ENCODE peak calls at places on chromosome 21, in ten cellular contexts. A, J, I, K, L, Z, U, M, S and W are unnamed samples.
A peak's percentile ranks its signal among the peaks of the same experiment; 100 is the strongest.

GRCh38 chr21:34198232-34199120 is 125.1 kb downstream of the MRPS6 start:
- DNase-seq in A (no peak), J (no peak), S (no peak), I (no peak), Z (no peak), K (peak; percentile 68), U (no peak), M (no peak), L (no peak), W (no peak)

GRCh38 chr21:39556176-39556575 is 56.6 kb upstream of the B3GALT5 start:
- DNase-seq in M (no peak), U (no peak), K (no peak), S (no peak), A (no peak), I (no peak), Z (peak; percentile 86), J (no peak), L (peak; percentile 90), W (no peak)

GRCh38 chr21:40128891-40129290 is 261.7 kb downstream of the PCP4 start:
- DNase-seq in Z (no peak), K (no peak), U (no peak), S (no peak), J (no peak), I (no peak), L (no peak), M (no peak), A (no peak), W (no peak)

GRCh38 chr21:43933146-43933673 is 68.2 kb downstream of the AGPAT3 start:
- DNase-seq in S (no peak), I (no peak), M (no peak), U (no peak), L (peak; percentile 23), J (no peak), K (no peak), A (no peak), Z (no peak), W (no peak)

GRCh38 chr21:39881661-39882060 is 14.4 kb downstream of the PCP4 start:
- DNase-seq in S (no peak), U (no peak), L (no peak), K (no peak), I (no peak), A (no peak), Z (no peak), M (no peak), J (no peak), W (no peak)

GRCh38 chr21:35768187-35768586 is 292.1 kb downstream of the SETD4 start:
- DNase-seq in I (no peak), U (no peak), A (no peak), S (no peak), M (no peak), K (no peak), J (no peak), L (no peak), Z (no peak), W (no peak)

GRCh38 chr21:16363563-16363962 is 633.8 kb downstream of the USP25 start:
- DNase-seq in L (no peak), U (no peak), I (no peak), M (no peak), S (no peak), J (no peak), A (no peak), Z (no peak), K (no peak), W (no peak)

GRCh38 chr21:44058652-44058964 is 46.5 kb downstream of the TRAPPC10 start:
- DNase-seq in J (no peak), A (no peak), S (no peak), U (no peak), L (no peak), Z (no peak), K (no peak), I (no peak), M (no peak), W (no peak)

GRCh38 chr21:14877581-14878228 is 187.1 kb downstream of the NRIP1 start:
- DNase-seq in I (no peak), Z (no peak), S (peak; percentile 81), L (no peak), U (no peak), J (peak; percentile 75), A (no peak), K (no peak), M (no peak), W (no peak)

GRCh38 chr21:38386967-38387366 is 111.3 kb downstream of the ERG start:
- DNase-seq in K (no peak), Z (no peak), J (no peak), S (peak; percentile 27), A (no peak), M (no peak), U (no peak), I (no peak), L (no peak), W (no peak)

GRCh38 chr21:42404534-42404933 is 832 bp downstream of the UBASH3A start:
- DNase-seq in Z (no peak), I (no peak), A (no peak), U (no peak), S (no peak), M (no peak), J (no peak), K (peak; percentile 77), L (no peak), W (no peak)